ENCODE peak calls at places on chromosomes 11 and 22, in nine cellular contexts. One of them, this sample, is unnamed. For H3K27me3, the result is how much of the 10 kb centered on the place peaks cover.

GRCh38 chr11:129023968-129024676 is 81.5 kb upstream of the TP53AIP1 start:
- DNase-seq in prostate gland: peak
- DNase-seq in H1: peak
- DNase-seq in GM23338: peak
- DNase-seq in transverse colon: peak
- DNase-seq in sigmoid colon: no peak
- DNase-seq in SK-N-SH: no peak
- DNase-seq in HL-60: no peak
- DNase-seq in HepG2: no peak
- DNase-seq in this sample: peak

GRCh38 chr22:32050678-32051515 is 7.8 kb downstream of the SLC5A1 start:
- DNase-seq in prostate gland: peak
- DNase-seq in H1: no peak
- DNase-seq in GM23338: peak
- DNase-seq in transverse colon: no peak
- DNase-seq in sigmoid colon: no peak
- DNase-seq in SK-N-SH: no peak
- DNase-seq in HL-60: peak
- DNase-seq in HepG2: peak
- DNase-seq in this sample: no peak

GRCh38 chr22:45296628-45297297 is 12.0 kb downstream of the UPK3A start:
- DNase-seq in prostate gland: no peak
- DNase-seq in H1: no peak
- DNase-seq in GM23338: no peak
- DNase-seq in transverse colon: no peak
- DNase-seq in sigmoid colon: no peak
- DNase-seq in SK-N-SH: no peak
- DNase-seq in HL-60: peak
- DNase-seq in HepG2: no peak
- DNase-seq in this sample: no peak

GRCh38 chr11:73585834-73586575 is 11.9 kb downstream of the FAM168A start:
- DNase-seq in prostate gland: no peak
- DNase-seq in H1: no peak
- DNase-seq in GM23338: no peak
- DNase-seq in transverse colon: no peak
- DNase-seq in sigmoid colon: no peak
- DNase-seq in SK-N-SH: no peak
- DNase-seq in HL-60: no peak
- DNase-seq in HepG2: no peak
- DNase-seq in this sample: no peak

GRCh38 chr11:31262761-31263160 is 106.8 kb downstream of the DCDC1 start:
- DNase-seq in prostate gland: no peak
- DNase-seq in H1: no peak
- DNase-seq in GM23338: no peak
- DNase-seq in transverse colon: no peak
- DNase-seq in sigmoid colon: no peak
- DNase-seq in SK-N-SH: no peak
- DNase-seq in HL-60: no peak
- DNase-seq in HepG2: no peak
- DNase-seq in this sample: no peak

GRCh38 chr11:46260161-46260560 is 17.3 kb upstream of the CREB3L1 start:
- DNase-seq in prostate gland: no peak
- DNase-seq in H1: no peak
- DNase-seq in GM23338: no peak
- DNase-seq in transverse colon: no peak
- DNase-seq in sigmoid colon: no peak
- DNase-seq in SK-N-SH: no peak
- DNase-seq in HL-60: no peak
- DNase-seq in HepG2: no peak
- DNase-seq in this sample: no peak

GRCh38 chr11:57230316-57230715 is 6.7 kb downstream of the APLNR start:
- DNase-seq in prostate gland: no peak
- DNase-seq in H1: no peak
- DNase-seq in GM23338: no peak
- DNase-seq in transverse colon: no peak
- DNase-seq in sigmoid colon: no peak
- DNase-seq in SK-N-SH: no peak
- DNase-seq in HL-60: no peak
- DNase-seq in HepG2: no peak
- DNase-seq in this sample: no peak

GRCh38 chr11:120608760-120609211 is 97.2 kb downstream of the GRIK4 start:
- DNase-seq in prostate gland: peak
- DNase-seq in H1: peak
- DNase-seq in GM23338: no peak
- DNase-seq in transverse colon: peak
- DNase-seq in sigmoid colon: no peak
- DNase-seq in SK-N-SH: no peak
- DNase-seq in HL-60: no peak
- DNase-seq in HepG2: no peak
- DNase-seq in this sample: peak

GRCh38 chr11:73218106-73218829 is at the start of gene P2RY2:
- DNase-seq in prostate gland: peak
- DNase-seq in H1: peak
- DNase-seq in GM23338: peak
- DNase-seq in transverse colon: peak
- DNase-seq in sigmoid colon: peak
- DNase-seq in SK-N-SH: peak
- DNase-seq in HL-60: peak
- DNase-seq in HepG2: peak
- DNase-seq in this sample: peak

GRCh38 chr11:7019500-7020182 is 505 bp downstream of the ZNF214 start:
- DNase-seq in prostate gland: peak
- DNase-seq in H1: peak
- DNase-seq in GM23338: peak
- DNase-seq in transverse colon: peak
- DNase-seq in sigmoid colon: peak
- DNase-seq in SK-N-SH: no peak
- DNase-seq in HL-60: no peak
- DNase-seq in HepG2: no peak
- DNase-seq in this sample: no peak

GRCh38 chr11:19546325-19546724 is 166.3 kb upstream of the NAV2 start:
- DNase-seq in prostate gland: no peak
- DNase-seq in H1: no peak
- DNase-seq in GM23338: peak
- DNase-seq in transverse colon: no peak
- DNase-seq in sigmoid colon: no peak
- DNase-seq in SK-N-SH: no peak
- DNase-seq in HL-60: no peak
- DNase-seq in HepG2: no peak
- DNase-seq in this sample: no peak

GRCh38 chr11:128896356-128896755 is 5.2 kb downstream of the KCNJ5 start:
- DNase-seq in prostate gland: no peak
- DNase-seq in H1: no peak
- DNase-seq in GM23338: no peak
- DNase-seq in transverse colon: no peak
- DNase-seq in sigmoid colon: peak
- DNase-seq in SK-N-SH: no peak
- DNase-seq in HL-60: no peak
- DNase-seq in HepG2: no peak
- DNase-seq in this sample: no peak

GRCh38 chr22:29199702-29200400 is 5.8 kb upstream of the EMID1 start:
- DNase-seq in prostate gland: no peak
- DNase-seq in H1: no peak
- DNase-seq in GM23338: no peak
- DNase-seq in transverse colon: no peak
- DNase-seq in sigmoid colon: no peak
- DNase-seq in SK-N-SH: no peak
- DNase-seq in HL-60: no peak
- DNase-seq in HepG2: no peak
- DNase-seq in this sample: no peak

GRCh38 chr22:48780597-48781277 is 1046.9 kb downstream of the BRD1 start:
- DNase-seq in prostate gland: no peak
- DNase-seq in H1: no peak
- DNase-seq in GM23338: no peak
- DNase-seq in transverse colon: no peak
- DNase-seq in sigmoid colon: peak
- DNase-seq in SK-N-SH: no peak
- DNase-seq in HL-60: no peak
- DNase-seq in HepG2: no peak
- DNase-seq in this sample: no peak

GRCh38 chr11:65576232-65576866 is 496 bp downstream of the EHBP1L1 start:
- DNase-seq in prostate gland: no peak
- DNase-seq in H1: no peak
- DNase-seq in GM23338: no peak
- DNase-seq in transverse colon: no peak
- DNase-seq in sigmoid colon: peak
- DNase-seq in SK-N-SH: no peak
- DNase-seq in HL-60: no peak
- DNase-seq in HepG2: no peak
- DNase-seq in this sample: no peak

GRCh38 chr11:129815596-129816461 is at the start of gene TMEM45B:
- DNase-seq in prostate gland: no peak
- DNase-seq in H1: peak
- DNase-seq in GM23338: peak
- DNase-seq in transverse colon: peak
- DNase-seq in sigmoid colon: no peak
- DNase-seq in SK-N-SH: peak
- DNase-seq in HL-60: no peak
- DNase-seq in HepG2: no peak
- DNase-seq in this sample: peak

GRCh38 chr11:61680622-61681191 is 516 bp downstream of the DAGLA start:
- DNase-seq in prostate gland: no peak
- DNase-seq in H1: no peak
- DNase-seq in GM23338: no peak
- DNase-seq in transverse colon: no peak
- DNase-seq in sigmoid colon: no peak
- DNase-seq in SK-N-SH: no peak
- DNase-seq in HL-60: no peak
- DNase-seq in HepG2: no peak
- DNase-seq in this sample: no peak

GRCh38 chr11:61679893-61680621 is at the start of gene DAGLA:
- DNase-seq in prostate gland: peak
- DNase-seq in H1: peak
- DNase-seq in GM23338: peak
- DNase-seq in transverse colon: peak
- DNase-seq in sigmoid colon: peak
- DNase-seq in SK-N-SH: peak
- DNase-seq in HL-60: peak
- DNase-seq in HepG2: peak
- DNase-seq in this sample: peak

GRCh38 chr11:61683116-61683515 is 2.9 kb downstream of the DAGLA start:
- DNase-seq in prostate gland: no peak
- DNase-seq in H1: no peak
- DNase-seq in GM23338: no peak
- DNase-seq in transverse colon: no peak
- DNase-seq in sigmoid colon: no peak
- DNase-seq in SK-N-SH: peak
- DNase-seq in HL-60: no peak
- DNase-seq in HepG2: no peak
- DNase-seq in this sample: no peak

GRCh38 chr11:61683961-61684869 is 4.0 kb downstream of the DAGLA start:
- DNase-seq in prostate gland: no peak
- DNase-seq in H1: no peak
- DNase-seq in GM23338: no peak
- DNase-seq in transverse colon: no peak
- DNase-seq in sigmoid colon: no peak
- DNase-seq in SK-N-SH: no peak
- DNase-seq in HL-60: no peak
- DNase-seq in HepG2: no peak
- DNase-seq in this sample: no peak

GRCh38 chr11:61682093-61682732 is 2.0 kb downstream of the DAGLA start:
- DNase-seq in prostate gland: no peak
- DNase-seq in H1: no peak
- DNase-seq in GM23338: no peak
- DNase-seq in transverse colon: peak
- DNase-seq in sigmoid colon: peak
- DNase-seq in SK-N-SH: peak
- DNase-seq in HL-60: no peak
- DNase-seq in HepG2: peak
- DNase-seq in this sample: no peak
- H3K27me3 ChIP-seq in prostate gland: under half
- H3K27me3 ChIP-seq in H1: under half
- H3K27me3 ChIP-seq in GM23338: under half
- H3K27me3 ChIP-seq in transverse colon: under half
- H3K27me3 ChIP-seq in sigmoid colon: under half
- H3K27me3 ChIP-seq in SK-N-SH: under half
- H3K27me3 ChIP-seq in HL-60: under half
- H3K27me3 ChIP-seq in HepG2: under half
- H3K27me3 ChIP-seq in this sample: under half

DNA sequence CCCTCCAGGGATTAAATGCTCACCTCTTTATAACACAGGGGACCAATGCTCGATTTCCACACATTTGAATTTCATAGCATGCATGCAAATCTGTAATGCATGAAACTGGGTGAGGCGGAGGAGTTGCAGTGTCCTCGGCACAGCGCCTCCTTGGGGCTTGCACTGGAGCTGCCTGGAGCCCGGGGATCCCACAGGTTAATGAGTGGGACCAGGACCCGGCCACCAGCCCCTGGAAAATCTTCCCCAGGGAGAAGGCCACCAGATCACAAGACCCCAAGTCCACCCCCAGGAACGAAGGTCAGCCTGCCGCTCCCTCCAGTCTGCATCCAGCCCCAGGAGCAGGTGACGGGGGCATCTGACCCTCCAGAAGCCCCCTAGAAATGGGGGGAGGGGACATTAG is 119.1 kb downstream of the MN1 start:
- DNase-seq in prostate gland: no peak
- DNase-seq in H1: peak
- DNase-seq in GM23338: peak
- DNase-seq in transverse colon: no peak
- DNase-seq in sigmoid colon: no peak
- DNase-seq in SK-N-SH: no peak
- DNase-seq in HL-60: no peak
- DNase-seq in HepG2: no peak
- DNase-seq in this sample: no peak
- TF ChIP-seq CTCF in prostate gland: no peak
- TF ChIP-seq CTCF in H1: peak
- TF ChIP-seq CTCF in GM23338: peak
- TF ChIP-seq CTCF in transverse colon: no peak
- TF ChIP-seq CTCF in sigmoid colon: no peak
- TF ChIP-seq CTCF in SK-N-SH: peak
- TF ChIP-seq CTCF in HL-60: no peak
- TF ChIP-seq CTCF in HepG2: peak
- TF ChIP-seq CTCF in this sample: no peak

GRCh38 chr22:37561209-37562048 is 1.1 kb downstream of the CDC42EP1 start:
- DNase-seq in prostate gland: peak
- DNase-seq in H1: peak
- DNase-seq in GM23338: peak
- DNase-seq in transverse colon: peak
- DNase-seq in sigmoid colon: peak
- DNase-seq in SK-N-SH: peak
- DNase-seq in HL-60: peak
- DNase-seq in HepG2: peak
- DNase-seq in this sample: peak
- TF ChIP-seq POLR2AphosphoS5 in prostate gland: peak
- TF ChIP-seq POLR2AphosphoS5 in H1: no peak
- TF ChIP-seq POLR2AphosphoS5 in GM23338: peak
- TF ChIP-seq POLR2AphosphoS5 in transverse colon: peak
- TF ChIP-seq POLR2AphosphoS5 in sigmoid colon: peak
- TF ChIP-seq POLR2AphosphoS5 in SK-N-SH: no peak
- TF ChIP-seq POLR2AphosphoS5 in HL-60: no peak
- TF ChIP-seq POLR2AphosphoS5 in HepG2: peak
- TF ChIP-seq POLR2AphosphoS5 in this sample: peak

DNA sequence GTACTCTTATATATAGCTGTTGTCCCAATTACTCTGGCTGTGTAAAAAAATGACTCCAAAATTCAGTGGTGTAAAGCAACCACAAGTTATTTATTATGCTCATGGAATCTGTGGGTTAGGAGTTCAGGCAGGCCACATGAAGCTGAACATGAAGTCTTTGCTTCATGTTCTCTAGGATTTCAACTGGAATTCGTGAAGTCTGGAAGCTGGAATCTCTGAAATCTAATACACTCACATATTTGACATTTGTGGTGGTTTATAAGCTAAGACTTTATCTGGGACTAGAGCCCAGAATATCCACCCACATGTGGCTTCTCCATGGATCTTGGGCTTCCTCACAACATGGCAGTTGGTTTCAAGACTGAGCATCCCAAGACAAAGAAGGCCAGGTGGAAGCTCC is 430.6 kb downstream of the MIAT start:
- DNase-seq in prostate gland: no peak
- DNase-seq in H1: no peak
- DNase-seq in GM23338: no peak
- DNase-seq in transverse colon: no peak
- DNase-seq in sigmoid colon: no peak
- DNase-seq in SK-N-SH: no peak
- DNase-seq in HL-60: no peak
- DNase-seq in HepG2: no peak
- DNase-seq in this sample: no peak
- H3K27me3 ChIP-seq in prostate gland: under half
- H3K27me3 ChIP-seq in H1: under half
- H3K27me3 ChIP-seq in GM23338: under half
- H3K27me3 ChIP-seq in transverse colon: under half
- H3K27me3 ChIP-seq in sigmoid colon: under half
- H3K27me3 ChIP-seq in SK-N-SH: under half
- H3K27me3 ChIP-seq in HL-60: under half
- H3K27me3 ChIP-seq in HepG2: under half
- H3K27me3 ChIP-seq in this sample: under half